ENCODE peak calls at places on chromosomes 13 and 19, in six cellular contexts. F is mesendoderm, A is NCI-H2081, B is NCI-H510A, S is substantia nigra, D is activated T-helper 1 cell treated with Interleukin-2 at 50 U/mL for 16 hours. E is an unnamed sample.

GRCh38 chr19:7928741-7929701 is 3.1 kb upstream of the CTXN1 start:
- DNase-seq in F (peak), A (no peak), B (no peak), S (no peak), D (peak), E (no peak)

GRCh38 chr13:91135949-91136348 is 211.5 kb upstream of the MIR17HG start:
- DNase-seq in F (no peak), A (no peak), B (no peak), S (no peak), D (no peak), E (no peak)

GRCh38 chr19:10565028-10565566 is 713 bp downstream of the KRI1 start:
- DNase-seq in F (peak), A (peak), B (no peak), S (no peak), D (no peak), E (no peak)

GRCh38 chr13:83414393-83414792 is 467.9 kb downstream of the SLITRK1 start:
- DNase-seq in F (no peak), A (no peak), B (no peak), S (no peak), D (no peak), E (no peak)

GRCh38 chr13:102974574-102975195 is 91.5 kb downstream of the SLC10A2 start:
- DNase-seq in F (no peak), A (no peak), B (no peak), S (no peak), D (no peak), E (no peak)

GRCh38 chr13:66528139-66528538 is 702.0 kb downstream of the PCDH9 start:
- DNase-seq in F (no peak), A (no peak), B (no peak), S (no peak), D (no peak), E (no peak)

GRCh38 chr13:110346661-110347067 is 39.6 kb downstream of the COL4A2 start:
- DNase-seq in F (no peak), A (peak), B (peak), S (no peak), D (no peak), E (no peak)

GRCh38 chr13:77584111-77584510 is 48.6 kb downstream of the SCEL start:
- DNase-seq in F (no peak), A (peak), B (no peak), S (peak), D (no peak), E (peak)

GRCh38 chr19:49861127-49861526 is 6.2 kb downstream of the PNKP start:
- DNase-seq in F (no peak), A (no peak), B (no peak), S (no peak), D (no peak), E (no peak)